ENCODE peak calls at places on chromosomes 12 and 14, in seven cellular contexts. L is uterus; A is NCI-H1105 treated with DMSO at 0.1 percent for 48 hours; H is foreskin keratinocyte; D is effector memory CD4-positive, alpha-beta T cell; M is head of caudate nucleus; Q is GM23248. N is an unnamed sample.
A peak's percentile ranks its signal among the peaks of the same experiment; 100 is the strongest.

GRCh38 chr14:101926085-101926484 is 38.3 kb upstream of the DYNC1H1 start:
- DNase-seq in L (no peak), D (no peak), H (no peak), M (peak; percentile 35), Q (no peak), A (no peak), N (no peak)

GRCh38 chr12:57803317-57803893 is 15.1 kb downstream of the AVIL start:
- DNase-seq in Q (peak; percentile 72), A (peak; percentile 24), M (peak; percentile 31), D (no peak), H (peak; percentile 17), L (no peak), N (peak; percentile 40)

GRCh38 chr12:102120886-102121285 is 903 bp downstream of the PARPBP start:
- DNase-seq in Q (peak; percentile 61), L (no peak), D (no peak), H (peak; percentile 51), A (peak; percentile 14), M (no peak), N (no peak)

GRCh38 chr14:69685217-69685616 is 73.8 kb downstream of the SUSD6 start:
- DNase-seq in D (no peak), Q (peak; percentile 43), H (peak; percentile 98), A (no peak), M (no peak), L (no peak), N (no peak)

GRCh38 chr12:21151184-21151583 is 20.2 kb downstream of the SLCO1B1 start:
- DNase-seq in Q (no peak), D (no peak), A (no peak), L (no peak), M (no peak), H (no peak), N (no peak)

GRCh38 chr14:97441740-97442362 is 644.7 kb downstream of the VRK1 start:
- DNase-seq in A (no peak), L (no peak), M (no peak), H (no peak), D (no peak), Q (no peak), N (no peak)

GRCh38 chr12:62761658-62762057 is 173.3 kb downstream of the PPM1H start:
- DNase-seq in H (no peak), A (no peak), D (no peak), L (no peak), Q (peak; percentile 47), M (no peak), N (no peak)

GRCh38 chr14:103273847-103274615 is 60.0 kb upstream of the EIF5 start:
- DNase-seq in M (no peak), Q (no peak), A (no peak), H (no peak), L (no peak), D (no peak), N (no peak)

GRCh38 chr12:25054076-25054782 is 105.3 kb upstream of the BCAT1 start:
- DNase-seq in L (no peak), M (no peak), H (peak; percentile 86), A (no peak), D (no peak), Q (no peak), N (no peak)

GRCh38 chr14:29930283-29930682 is 2.6 kb upstream of the PRKD1 start:
- DNase-seq in L (no peak), M (no peak), D (no peak), Q (peak; percentile 83), H (peak; percentile 39), A (no peak), N (no peak)

GRCh38 chr12:47066278-47067048 is 13.0 kb upstream of the PCED1B start:
- DNase-seq in M (no peak), D (no peak), A (peak; percentile 50), L (no peak), Q (peak; percentile 62), H (peak; percentile 65), N (no peak)

GRCh38 chr12:71688961-71689570 is 3.2 kb downstream of the TMEM19 start:
- DNase-seq in A (no peak), M (no peak), H (peak; percentile 75), Q (no peak), D (no peak), L (no peak), N (no peak)

GRCh38 chr12:47276253-47277070 is 196.7 kb upstream of the AMIGO2 start:
- DNase-seq in D (peak; percentile 22), H (peak; percentile 94), A (no peak), M (no peak), L (peak; percentile 50), Q (peak; percentile 52), N (no peak)

GRCh38 chr12:55862286-55862685 is 19.6 kb upstream of the MMP19 start:
- DNase-seq in Q (peak; percentile 69), D (no peak), L (no peak), M (no peak), H (no peak), A (no peak), N (no peak)

GRCh38 chr14:72641086-72641485 is 252.8 kb downstream of the DPF3 start:
- DNase-seq in Q (no peak), M (no peak), A (no peak), H (no peak), D (no peak), L (no peak), N (no peak)

GRCh38 chr12:43287991-43288390 is 264.0 kb downstream of the ADAMTS20 start:
- DNase-seq in L (no peak), Q (no peak), H (peak; percentile 62), M (no peak), A (no peak), D (no peak), N (no peak)

GRCh38 chr14:94048676-94049624 is 22.8 kb downstream of the OTUB2 start:
- DNase-seq in L (no peak), D (no peak), H (no peak), Q (no peak), M (no peak), A (peak; percentile 94), N (no peak)

GRCh38 chr12:98653866-98654493 is 8.9 kb downstream of the APAF1 start:
- DNase-seq in Q (peak; percentile 78), M (no peak), H (peak; percentile 29), L (no peak), A (peak; percentile 70), D (no peak), N (no peak)

GRCh38 chr14:22003471-22003870 is 329.9 kb upstream of the OR4E1 start:
- DNase-seq in D (no peak), H (no peak), Q (no peak), M (no peak), L (no peak), A (no peak), N (no peak)

GRCh38 chr12:108699955-108700563 is 31.3 kb downstream of the CORO1C start:
- DNase-seq in L (no peak), A (no peak), H (no peak), D (no peak), Q (peak; percentile 38), M (no peak), N (no peak)

GRCh38 chr14:79502751-79503148 is 708.6 kb downstream of the DIO2 start:
- DNase-seq in D (no peak), A (no peak), M (no peak), H (no peak), Q (no peak), L (no peak), N (no peak)

GRCh38 chr14:61651355-61651754 is 44.0 kb upstream of the HIF1A start:
- DNase-seq in H (no peak), Q (no peak), A (no peak), L (no peak), D (no peak), M (no peak), N (no peak)

GRCh38 chr12:116924558-116925453 is 14.1 kb downstream of the FBXW8 start:
- DNase-seq in L (no peak), M (no peak), A (no peak), H (peak; percentile 84), D (peak; percentile 30), Q (peak; percentile 89), N (no peak)

GRCh38 chr12:90922068-90922743 is 32.8 kb downstream of the CCER1 start:
- DNase-seq in D (no peak), M (no peak), L (no peak), A (no peak), H (peak; percentile 60), Q (peak; percentile 65), N (no peak)

GRCh38 chr12:131135786-131136538 is 182.3 kb downstream of the ADGRD1 start:
- DNase-seq in L (no peak), M (no peak), D (no peak), H (no peak), A (no peak), Q (no peak), N (no peak)

GRCh38 chr12:88052686-88053085 is 23.5 kb upstream of the C12orf50 start:
- DNase-seq in H (peak; percentile 33), L (no peak), A (peak; percentile 42), Q (peak; percentile 60), M (peak; percentile 17), D (no peak), N (peak; percentile 19)

GRCh38 chr12:109719123-109720022 is 5.7 kb downstream of the FAM222A start:
- DNase-seq in D (no peak), H (no peak), L (no peak), M (no peak), A (no peak), Q (no peak), N (peak; percentile 28)

GRCh38 chr14:50308363-50308762 is 3.7 kb downstream of the L2HGDH start:
- DNase-seq in A (no peak), Q (no peak), M (no peak), L (no peak), D (no peak), H (no peak), N (no peak)

GRCh38 chr12:130663510-130663909 is 52.6 kb downstream of the RIMBP2 start:
- DNase-seq in Q (no peak), A (no peak), D (no peak), M (no peak), L (no peak), H (no peak), N (no peak)

GRCh38 chr14:101118746-101119610 is 215.5 kb upstream of the RTL1 start:
- DNase-seq in H (no peak), L (no peak), Q (no peak), D (no peak), M (no peak), A (no peak), N (no peak)

GRCh38 chr14:99554757-99555531 is 49.1 kb downstream of the CCDC85C start:
- DNase-seq in M (no peak), Q (no peak), D (no peak), H (no peak), L (no peak), A (no peak), N (no peak)

GRCh38 chr14:77303417-77304156 is 17.1 kb downstream of the POMT2 start:
- DNase-seq in H (peak; percentile 94), M (no peak), Q (peak; percentile 100), A (no peak), L (no peak), D (no peak), N (no peak)